ENCODE peak calls at places on chromosomes 6 and 20, in ten cellular contexts. J is aorta; K is Peyer's patch; N is mucosa of descending colon; V is activated CD4-positive, alpha-beta T cell treated with anti-CD3 and anti-CD28 coated beads, Interleukin-2, amount 10 ng/mL, durations not matched to agents 24 days and 14 days; M is astrocyte of the spinal cord; U is AG04450; H is esophagus muscularis mucosa; I is fibroblast of villous mesenchyme; Q is H9. O is an unnamed sample.

GRCh38 chr6:125182237-125183018 is 28.9 kb downstream of the TPD52L1 start:
- DNase-seq in Q (no peak), U (no peak), J (no peak), H (no peak), K (no peak), N (no peak), V (no peak), I (no peak), M (no peak), O (no peak)

GRCh38 chr6:150290429-150290828 is 78.4 kb upstream of the IYD start:
- DNase-seq in M (no peak), J (no peak), Q (no peak), N (no peak), V (no peak), U (no peak), K (no peak), I (peak; percentile 9), H (no peak), O (no peak)

GRCh38 chr20:41391587-41392001 is 25.0 kb upstream of the EMILIN3 start:
- DNase-seq in Q (no peak), U (no peak), M (no peak), V (no peak), J (no peak), I (no peak), H (no peak), K (no peak), N (no peak), O (no peak)

GRCh38 chr20:51487525-51488279 is 54.8 kb downstream of the NFATC2 start:
- DNase-seq in N (no peak), I (peak; percentile 72), J (no peak), Q (no peak), M (peak; percentile 90), V (no peak), K (no peak), U (peak; percentile 67), H (no peak), O (peak; percentile 86)

GRCh38 chr6:14596410-14596809 is 478.8 kb downstream of the CD83 start:
- DNase-seq in H (no peak), M (peak; percentile 95), V (no peak), U (no peak), Q (no peak), J (no peak), K (no peak), N (no peak), I (peak; percentile 50), O (peak; percentile 19)

GRCh38 chr6:108116781-108117426 is 42.4 kb upstream of the OSTM1 start:
- DNase-seq in U (no peak), K (no peak), J (no peak), M (no peak), Q (peak; percentile 36), V (peak; percentile 59), H (peak; percentile 89), I (no peak), N (no peak), O (no peak)

GRCh38 chr20:47610945-47611250 is 109.2 kb downstream of the NCOA3 start:
- DNase-seq in U (no peak), H (no peak), V (peak; percentile 67), Q (no peak), M (no peak), J (no peak), N (no peak), K (no peak), I (no peak), O (no peak)

GRCh38 chr6:31768717-31769257 is 6.3 kb downstream of the SAPCD1 start:
- DNase-seq in Q (no peak), J (no peak), N (no peak), K (no peak), H (no peak), I (no peak), M (no peak), U (no peak), V (no peak), O (no peak)

GRCh38 chr6:90068264-90068663 is 174.0 kb downstream of the GJA10 start:
- DNase-seq in Q (no peak), H (no peak), J (no peak), N (no peak), K (no peak), I (peak; percentile 70), V (no peak), U (no peak), M (peak; percentile 79), O (peak; percentile 66)

GRCh38 chr6:36627141-36627540 is 33.0 kb downstream of the SRSF3 start:
- DNase-seq in I (no peak), H (no peak), U (no peak), Q (no peak), J (no peak), V (no peak), N (peak; percentile 22), M (no peak), K (no peak), O (no peak)

GRCh38 chr6:125834347-125834746 is 43.6 kb downstream of the NCOA7 start:
- DNase-seq in Q (no peak), V (peak; percentile 68), K (no peak), N (no peak), U (no peak), I (peak; percentile 30), M (no peak), J (no peak), H (no peak), O (peak; percentile 84)

GRCh38 chr20:25136643-25137559 is 55.0 kb upstream of the VSX1 start:
- DNase-seq in J (peak; percentile 93), K (no peak), I (peak; percentile 51), Q (no peak), H (no peak), V (no peak), M (peak; percentile 90), U (peak; percentile 68), N (peak; percentile 67), O (peak; percentile 28)

GRCh38 chr6:130020106-130020851 is 1.9 kb downstream of the L3MBTL3 start:
- DNase-seq in J (peak; percentile 80), U (no peak), N (peak; percentile 72), M (peak; percentile 10), I (no peak), Q (no peak), V (peak; percentile 81), H (no peak), K (peak; percentile 63), O (peak; percentile 0)

GRCh38 chr20:53171065-53171464 is 198.9 kb downstream of the TSHZ2 start:
- DNase-seq in J (no peak), H (no peak), I (no peak), Q (no peak), U (no peak), N (no peak), M (no peak), V (no peak), K (no peak), O (no peak)

GRCh38 chr20:46199198-46199597 is 81.1 kb downstream of the CD40 start:
- DNase-seq in M (no peak), N (no peak), U (no peak), V (peak; percentile 66), Q (peak; percentile 92), J (no peak), K (no peak), H (no peak), I (no peak), O (no peak)

GRCh38 chr20:63014710-63015109 is 7.9 kb upstream of the BHLHE23 start:
- DNase-seq in V (no peak), Q (peak; percentile 97), J (no peak), K (no peak), U (no peak), I (peak; percentile 6), H (no peak), N (no peak), M (no peak), O (no peak)

GRCh38 chr20:23396961-23397620 is 24.2 kb downstream of the NAPB start:
- DNase-seq in U (no peak), J (no peak), K (no peak), N (no peak), M (peak; percentile 36), I (no peak), V (peak; percentile 44), H (peak; percentile 79), Q (no peak), O (no peak)

GRCh38 chr6:158038291-158039177 is 56.9 kb downstream of the SYNJ2 start:
- DNase-seq in U (no peak), M (no peak), I (no peak), J (peak; percentile 62), H (no peak), V (no peak), N (peak; percentile 43), Q (no peak), K (no peak), O (no peak)

GRCh38 chr6:43306086-43306485 is 2.5 kb downstream of the CRIP3 start:
- DNase-seq in J (no peak), U (no peak), K (no peak), H (no peak), I (no peak), N (no peak), Q (no peak), M (no peak), V (no peak), O (no peak)

GRCh38 chr20:32506721-32507120 is 78.4 kb downstream of the NOL4L start:
- DNase-seq in Q (peak; percentile 83), M (no peak), I (no peak), V (no peak), U (no peak), N (peak; percentile 4), H (no peak), J (peak; percentile 21), K (no peak), O (no peak)

GRCh38 chr20:8547035-8547649 is 415.1 kb downstream of the PLCB1 start:
- DNase-seq in U (no peak), N (no peak), K (no peak), J (no peak), V (no peak), Q (no peak), I (no peak), M (no peak), H (no peak), O (no peak)

GRCh38 chr6:157711060-157711459 is 112.0 kb upstream of the SNX9 start:
- DNase-seq in H (no peak), I (no peak), U (no peak), Q (no peak), N (no peak), V (no peak), J (no peak), M (no peak), K (no peak), O (no peak)

GRCh38 chr6:34189806-34190503 is 44.1 kb upstream of the GRM4 start:
- DNase-seq in H (no peak), K (peak; percentile 72), I (no peak), N (no peak), U (no peak), V (peak; percentile 68), Q (no peak), M (no peak), J (peak; percentile 59), O (no peak)

GRCh38 chr20:57073402-57073801 is 193.0 kb downstream of the BMP7 start:
- DNase-seq in U (no peak), J (no peak), I (no peak), N (no peak), H (no peak), M (no peak), V (no peak), K (no peak), Q (no peak), O (no peak)

GRCh38 chr6:3328796-3329195 is 70.0 kb downstream of the PSMG4 start:
- DNase-seq in J (no peak), I (no peak), M (no peak), H (no peak), U (no peak), K (no peak), N (no peak), Q (no peak), V (no peak), O (no peak)

GRCh38 chr6:144310761-144311160 is 25.6 kb downstream of the UTRN start:
- DNase-seq in U (no peak), N (no peak), K (no peak), M (no peak), J (no peak), H (peak; percentile 21), I (no peak), Q (no peak), V (peak; percentile 71), O (no peak)

GRCh38 chr20:25220021-25220730 is 24.7 kb downstream of the ENTPD6 start:
- DNase-seq in J (no peak), U (no peak), K (no peak), H (no peak), I (no peak), Q (no peak), N (peak; percentile 46), V (no peak), M (peak; percentile 70), O (no peak)

GRCh38 chr6:130758818-130759217 is 68.4 kb upstream of the SMLR1 start:
- DNase-seq in I (no peak), N (no peak), K (no peak), M (no peak), J (no peak), V (no peak), Q (no peak), U (no peak), H (no peak), O (no peak)